ENCODE peak calls at places on chromosomes 3 and 15, in six cellular contexts. O is NCI-H1417, B is SW480, A is NCI-H774, Q is epithelial cell of prostate, X is A549. J is an unnamed sample.

GRCh38 chr3:94101860-94102259 is 39.0 kb downstream of the NSUN3 start:
- DNase-seq in X (peak), O (no peak), Q (no peak), A (no peak), B (no peak), J (no peak)

GRCh38 chr3:178540184-178540583 is 3.9 kb downstream of the KCNMB2 start:
- DNase-seq in Q (no peak), O (no peak), A (no peak), X (no peak), B (no peak), J (no peak)

GRCh38 chr3:159252772-159253384 is 451.0 kb downstream of the MFSD1 start:
- DNase-seq in A (peak), X (peak), O (peak), Q (no peak), B (peak), J (no peak)

GRCh38 chr3:125317761-125318496 is 57.2 kb downstream of the ZNF148 start:
- DNase-seq in B (no peak), X (no peak), O (no peak), Q (peak), A (no peak), J (no peak)

GRCh38 chr15:59268199-59268979 is 61.7 kb downstream of the LDHAL6B start:
- DNase-seq in X (peak), B (peak), Q (peak), O (no peak), A (no peak), J (no peak)

GRCh38 chr3:192187485-192188051 is 539.8 kb downstream of the FGF12 start:
- DNase-seq in O (no peak), A (no peak), Q (no peak), B (no peak), X (no peak), J (no peak)

GRCh38 chr3:42503251-42503924 is 945 bp downstream of the VIPR1 start:
- DNase-seq in B (no peak), A (no peak), O (no peak), Q (no peak), X (no peak), J (no peak)

GRCh38 chr15:41989573-41990242 is 17.4 kb upstream of the EHD4 start:
- DNase-seq in Q (no peak), A (peak), O (peak), B (peak), X (peak), J (peak)

GRCh38 chr3:31423522-31423921 is 109.2 kb upstream of the STT3B start:
- DNase-seq in B (peak), Q (peak), X (no peak), A (no peak), O (no peak), J (no peak)

GRCh38 chr15:85116925-85117646 is 135.4 kb downstream of the PDE8A start:
- DNase-seq in O (no peak), A (no peak), Q (no peak), B (no peak), X (no peak), J (no peak)

GRCh38 chr3:49900491-49901153 is 3.1 kb downstream of the MST1R start:
- DNase-seq in B (peak), X (peak), A (peak), O (no peak), Q (peak), J (no peak)

GRCh38 chr3:14145236-14145635 is 20.4 kb downstream of the TMEM43 start:
- DNase-seq in Q (no peak), B (no peak), X (no peak), A (no peak), O (peak), J (no peak)

GRCh38 chr15:33126559-33127290 is 67.8 kb downstream of the FMN1 start:
- DNase-seq in O (peak), B (peak), Q (peak), A (peak), X (peak), J (peak)

GRCh38 chr3:126355777-126356372 is 1.3 kb downstream of the KLF15 start:
- DNase-seq in Q (no peak), B (no peak), A (peak), O (peak), X (no peak), J (peak)

GRCh38 chr15:73851679-73852078 is 21.7 kb upstream of the TBC1D21 start:
- DNase-seq in O (no peak), B (peak), X (peak), Q (peak), A (no peak), J (no peak)

GRCh38 chr3:188262913-188263683 is 109.1 kb downstream of the LPP start:
- DNase-seq in O (peak), Q (peak), X (peak), A (no peak), B (no peak), J (no peak)

GRCh38 chr15:82045179-82045891 is 483 bp downstream of the MEX3B start:
- DNase-seq in B (peak), Q (no peak), X (peak), O (peak), A (no peak), J (peak)

GRCh38 chr15:69760263-69760855 is 307.7 kb downstream of the RPLP1 start:
- DNase-seq in O (no peak), Q (no peak), B (peak), A (no peak), X (no peak), J (no peak)

GRCh38 chr3:182789371-182789770 is 3.9 kb upstream of the ATP11B start:
- DNase-seq in B (no peak), X (no peak), A (no peak), Q (no peak), O (no peak), J (no peak)

GRCh38 chr3:102165367-102165766 is 269.4 kb upstream of the ZPLD1 start:
- DNase-seq in Q (no peak), B (no peak), O (no peak), A (no peak), X (no peak), J (no peak)

GRCh38 chr15:39200586-39200985 is 380.3 kb upstream of the THBS1 start:
- DNase-seq in Q (no peak), X (no peak), B (no peak), A (no peak), O (peak), J (no peak)

GRCh38 chr15:59051867-59052861 is 52.8 kb upstream of the CCNB2 start:
- DNase-seq in B (no peak), X (no peak), O (no peak), Q (no peak), A (no peak), J (no peak)

GRCh38 chr15:23857028-23857641 is 170.0 kb upstream of the NDN start:
- DNase-seq in X (peak), A (peak), O (peak), Q (no peak), B (peak), J (peak)

GRCh38 chr3:52892625-52893311 is 4.6 kb downstream of the STIMATE start:
- DNase-seq in B (no peak), Q (no peak), X (no peak), A (no peak), O (no peak), J (no peak)

GRCh38 chr3:13771496-13771895 is 108.4 kb downstream of the WNT7A start:
- DNase-seq in B (no peak), X (no peak), Q (no peak), A (no peak), O (no peak), J (no peak)

GRCh38 chr3:106376016-106376415 is 507.2 kb upstream of the CBLB start:
- DNase-seq in Q (no peak), O (no peak), B (no peak), A (no peak), X (no peak), J (no peak)

GRCh38 chr15:57743424-57743823 is 36.9 kb downstream of the POLR2M start:
- DNase-seq in O (peak), A (no peak), Q (no peak), B (peak), X (peak), J (no peak)

GRCh38 chr3:178421069-178421468 is 115.2 kb upstream of the KCNMB2 start:
- DNase-seq in B (no peak), Q (no peak), A (peak), O (peak), X (peak), J (no peak)

GRCh38 chr3:98630416-98630815 is 37.0 kb upstream of the CPOX start:
- DNase-seq in Q (no peak), O (no peak), B (no peak), X (no peak), A (no peak), J (no peak)

J was measured in amygdala.